ENCODE peak calls at places on chromosomes 3 and 15, in five cellular contexts. M is IMR-90; H is aorta; B is PC-3; V is CD8-positive, alpha-beta T cell. Y is an unnamed sample.

GRCh38 chr3:179750720-179751328 is 98.0 kb downstream of the USP13 start:
- DNase-seq in M (peak; percentile 28), H (no peak), B (peak; percentile 60), V (no peak), Y (peak; percentile 30)

GRCh38 chr3:9185701-9186100 is 63.7 kb downstream of the SRGAP3 start:
- DNase-seq in M (no peak), H (no peak), B (no peak), V (no peak), Y (no peak)

GRCh38 chr3:71905426-71905825 is 120.5 kb upstream of the PROK2 start:
- DNase-seq in M (no peak), H (no peak), B (no peak), V (no peak), Y (no peak)

GRCh38 chr15:28107111-28107893 is 8.2 kb upstream of the OCA2 start:
- DNase-seq in M (no peak), H (no peak), B (peak; percentile 9), V (no peak), Y (no peak)

GRCh38 chr15:91114301-91114700 is 14.2 kb downstream of the SV2B start:
- DNase-seq in M (no peak), H (no peak), B (no peak), V (no peak), Y (no peak)

GRCh38 chr3:4884901-4885300 is 94.3 kb upstream of the BHLHE40 start:
- DNase-seq in M (no peak), H (no peak), B (no peak), V (no peak), Y (no peak)

GRCh38 chr3:140443073-140443472 is 234.8 kb upstream of the TRIM42 start:
- DNase-seq in M (no peak), H (no peak), B (no peak), V (no peak), Y (no peak)

GRCh38 chr15:65110676-65111292 is 4.2 kb downstream of the UBAP1L start:
- DNase-seq in M (peak; percentile 92), H (no peak), B (no peak), V (no peak), Y (no peak)

GRCh38 chr3:128505771-128506170 is 12.8 kb upstream of the GATA2 start:
- DNase-seq in M (no peak), H (no peak), B (no peak), V (no peak), Y (no peak)

GRCh38 chr3:171712168-171712938 is 97.9 kb downstream of the PLD1 start:
- DNase-seq in M (peak; percentile 88), H (no peak), B (no peak), V (no peak), Y (no peak)

GRCh38 chr15:51323749-51324148 is 14.6 kb downstream of the CYP19A1 start:
- DNase-seq in M (no peak), H (no peak), B (no peak), V (no peak), Y (no peak)

GRCh38 chr15:31439328-31439727 is 112.7 kb downstream of the KLF13 start:
- DNase-seq in M (no peak), H (no peak), B (peak; percentile 41), V (no peak), Y (no peak)

GRCh38 chr3:10790713-10791112 is 25.3 kb upstream of the SLC6A11 start:
- DNase-seq in M (no peak), H (no peak), B (no peak), V (no peak), Y (no peak)

GRCh38 chr3:112623717-112624116 is 17.2 kb downstream of the CCDC80 start:
- DNase-seq in M (no peak), H (no peak), B (peak; percentile 90), V (no peak), Y (no peak)

GRCh38 chr3:98601180-98601579 is 7.8 kb upstream of the CPOX start:
- DNase-seq in M (no peak), H (no peak), B (no peak), V (no peak), Y (no peak)

DNA sequence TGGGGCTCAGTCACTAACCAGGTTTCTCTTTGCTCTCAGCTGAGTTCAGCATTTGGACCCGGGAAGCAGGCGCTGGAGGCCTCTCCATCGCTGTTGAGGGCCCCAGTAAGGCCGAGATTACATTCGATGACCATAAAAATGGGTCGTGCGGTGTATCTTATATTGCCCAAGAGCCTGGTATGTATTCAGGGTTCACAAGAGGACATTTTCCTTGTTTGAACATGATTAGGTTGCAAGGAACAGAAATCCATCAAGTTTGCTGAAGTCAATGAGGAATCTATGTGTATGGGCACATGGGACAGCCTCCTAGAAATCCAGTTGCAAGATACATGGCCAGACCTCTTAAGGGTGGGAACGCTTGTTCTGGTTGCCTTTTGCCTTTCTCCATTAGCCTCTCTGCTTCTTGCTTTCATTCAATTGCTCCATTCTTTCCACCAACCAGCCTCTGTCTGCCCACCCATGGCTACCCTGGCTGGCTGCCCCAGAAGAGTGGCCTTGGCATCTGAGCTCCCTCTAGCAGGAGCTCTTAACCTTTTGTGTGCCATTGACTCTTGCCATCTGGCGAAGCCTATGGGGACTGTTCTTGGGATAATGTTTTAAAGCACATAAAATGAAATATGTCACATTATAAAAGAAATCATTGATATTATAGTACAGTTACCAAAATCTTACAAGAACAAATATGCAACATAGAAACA is 55.9 kb downstream of the DNASE1L3 start:
- DNase-seq in M (no peak), H (no peak), B (no peak), V (no peak), Y (no peak)
- H3K9me3 ChIP-seq in M (no peaks in the 10 kb centered on the region), H (no peaks in the 10 kb centered on the region), B (no peaks in the 10 kb centered on the region), V (no peaks in the 10 kb centered on the region), Y (no peaks in the 10 kb centered on the region)

GRCh38 chr15:25180606-25181289 is 226.0 kb downstream of the SNRPN start:
- DNase-seq in M (no peak), H (peak; percentile 40), B (no peak), V (no peak), Y (no peak)
- H3K9me3 ChIP-seq in M (peaks cover 83% of the 10 kb centered on the region), H (peaks cover 2% of the 10 kb centered on the region), B (no peaks in the 10 kb centered on the region), V (no peaks in the 10 kb centered on the region), Y (peaks cover 52% of the 10 kb centered on the region)

DNA sequence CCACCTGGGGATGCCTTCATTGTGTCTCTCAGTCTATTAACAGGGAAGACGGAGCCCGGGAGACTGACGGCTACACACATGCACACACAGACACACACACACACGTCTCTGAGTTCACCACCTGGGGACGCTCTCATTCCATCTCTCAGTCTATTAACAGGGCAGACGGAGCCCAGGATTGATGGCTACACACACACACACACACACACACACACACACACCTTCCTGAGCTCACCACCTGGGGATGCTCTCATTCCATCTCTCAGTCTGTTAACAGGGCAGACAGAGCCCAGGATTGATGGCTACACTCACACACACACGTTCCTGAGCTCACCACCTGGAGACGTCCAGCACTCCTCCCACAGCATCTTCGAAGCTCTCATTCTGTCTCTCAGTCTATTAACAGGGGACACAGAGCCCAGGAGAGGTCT is 143.9 kb downstream of the OR4M2 start:
- DNase-seq in M (no peak), H (peak; percentile 65), B (no peak), V (no peak), Y (no peak)
- H3K9me3 ChIP-seq in M (peaks cover 42% of the 10 kb centered on the region), H (no peaks in the 10 kb centered on the region), B (peaks cover 13% of the 10 kb centered on the region), V (no peaks in the 10 kb centered on the region), Y (no peaks in the 10 kb centered on the region)

DNA sequence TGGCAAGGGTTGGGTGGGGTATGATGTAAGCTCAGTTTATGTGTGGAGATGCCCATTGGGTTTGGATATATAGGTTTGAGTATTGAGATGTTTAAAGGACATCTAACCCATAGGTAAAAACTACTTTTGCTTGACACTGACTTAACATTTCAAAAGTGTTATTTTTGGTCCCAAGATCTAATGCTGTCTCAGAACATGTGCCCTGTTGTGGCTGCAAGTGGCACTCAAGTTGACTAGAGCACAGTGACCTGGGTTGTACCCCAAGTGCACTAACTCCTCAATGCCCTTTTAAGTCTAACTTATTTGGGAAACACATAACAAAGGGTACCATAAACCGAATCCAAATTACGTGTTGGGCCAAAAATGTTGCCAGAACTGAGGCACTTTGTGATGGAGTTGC is 56.5 kb upstream of the CCR4 start:
- DNase-seq in M (no peak), H (no peak), B (no peak), V (no peak), Y (no peak)
- H3K9me3 ChIP-seq in M (no peaks in the 10 kb centered on the region), H (no peaks in the 10 kb centered on the region), B (no peaks in the 10 kb centered on the region), V (no peaks in the 10 kb centered on the region), Y (no peaks in the 10 kb centered on the region)

DNA sequence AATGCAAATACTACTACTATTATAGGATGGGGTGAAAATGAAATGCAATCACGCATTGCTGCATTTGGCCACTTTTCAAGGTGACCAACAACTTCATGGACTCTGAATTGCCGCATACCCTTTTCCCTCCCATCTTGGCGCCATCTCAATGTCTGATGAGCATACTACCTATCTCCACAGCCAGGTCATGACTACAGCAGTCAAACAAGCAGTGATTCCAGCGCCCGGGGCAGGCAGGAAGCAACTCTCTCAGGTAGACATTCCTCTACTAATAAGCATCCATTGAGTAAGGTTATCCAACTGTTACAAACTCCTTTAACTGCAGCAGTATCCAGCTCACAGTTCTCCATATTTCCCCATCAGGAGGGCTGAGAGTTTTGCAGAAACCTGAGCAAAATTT is 155.4 kb downstream of the ADAMTS17 start:
- DNase-seq in M (no peak), H (no peak), B (no peak), V (no peak), Y (no peak)
- H3K9me3 ChIP-seq in M (peaks cover 51% of the 10 kb centered on the region), H (no peaks in the 10 kb centered on the region), B (no peaks in the 10 kb centered on the region), V (no peaks in the 10 kb centered on the region), Y (no peaks in the 10 kb centered on the region)

DNA sequence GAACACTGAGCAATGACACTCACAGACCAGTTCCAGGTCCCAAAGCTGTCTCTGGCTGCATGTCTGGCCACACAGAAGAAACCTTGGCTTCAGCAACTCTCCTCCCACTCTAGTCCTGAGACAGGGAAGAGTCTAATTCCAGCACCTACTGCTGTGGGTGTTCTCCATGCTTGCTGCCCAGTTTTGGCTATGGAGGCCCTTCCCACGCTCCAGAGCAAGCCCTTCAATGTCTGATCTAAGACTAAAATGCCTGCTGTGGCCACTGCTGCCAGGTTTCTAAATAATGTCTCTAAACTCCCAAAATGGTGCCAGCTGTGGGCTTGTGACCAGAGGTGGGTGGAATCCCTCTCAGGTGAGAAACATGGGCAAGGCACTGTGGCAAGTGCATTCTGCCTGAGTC is 531.3 kb downstream of the GRM7 start:
- DNase-seq in M (no peak), H (no peak), B (no peak), V (no peak), Y (no peak)
- H3K9me3 ChIP-seq in M (peaks cover 15% of the 10 kb centered on the region), H (no peaks in the 10 kb centered on the region), B (peaks cover 39% of the 10 kb centered on the region), V (no peaks in the 10 kb centered on the region), Y (no peaks in the 10 kb centered on the region)

GRCh38 chr15:24971052-24971451 is 16.3 kb downstream of the SNRPN start:
- DNase-seq in M (no peak), H (no peak), B (no peak), V (no peak), Y (no peak)
- H3K9me3 ChIP-seq in M (no peaks in the 10 kb centered on the region), H (peaks cover 4% of the 10 kb centered on the region), B (peaks cover 7% of the 10 kb centered on the region), V (peaks cover 24% of the 10 kb centered on the region), Y (peaks cover 4% of the 10 kb centered on the region)

Y was measured in Caco-2.